ENCODE peak calls at places on chromosome 14, in seven cellular contexts. W is B cell, T is endothelial cell, G is NB4, S is GM23338, V is HCT116, K is fibroblast of lung. Q is an unnamed sample.

GRCh38 chr14:23045419-23046357 is 3.7 kb downstream of the PSMB11 start:
- DNase-seq in W (no peak), T (no peak), G (no peak), S (no peak), V (no peak), K (no peak), Q (no peak)

GRCh38 chr14:92173668-92174067 is 51.9 kb downstream of the CPSF2 start:
- DNase-seq in W (no peak), T (no peak), G (no peak), S (no peak), V (no peak), K (no peak), Q (no peak)

GRCh38 chr14:102390486-102390885 is 27.7 kb downstream of the TECPR2 start:
- DNase-seq in W (no peak), T (no peak), G (peak), S (no peak), V (no peak), K (peak), Q (no peak)

GRCh38 chr14:69580009-69580577 is 5.4 kb upstream of the CCDC177 start:
- DNase-seq in W (no peak), T (peak), G (peak), S (peak), V (peak), K (peak), Q (no peak)

GRCh38 chr14:77318006-77318553 is 2.6 kb downstream of the POMT2 start:
- DNase-seq in W (no peak), T (no peak), G (no peak), S (no peak), V (no peak), K (no peak), Q (no peak)

GRCh38 chr14:61076531-61076930 is 95.5 kb downstream of the SLC38A6 start:
- DNase-seq in W (no peak), T (no peak), G (no peak), S (no peak), V (no peak), K (peak), Q (no peak)

GRCh38 chr14:91830777-91831176 is 36.6 kb downstream of the TC2N start:
- DNase-seq in W (no peak), T (no peak), G (no peak), S (peak), V (no peak), K (no peak), Q (no peak)

GRCh38 chr14:53953002-53953827 is 3.4 kb downstream of the BMP4 start:
- DNase-seq in W (no peak), T (peak), G (no peak), S (peak), V (no peak), K (peak), Q (peak)

GRCh38 chr14:36827861-36828260 is 166.2 kb downstream of the PAX9 start:
- DNase-seq in W (no peak), T (no peak), G (no peak), S (no peak), V (no peak), K (no peak), Q (no peak)

GRCh38 chr14:91145396-91146160 is 31.7 kb downstream of the DGLUCY start:
- DNase-seq in W (no peak), T (no peak), G (no peak), S (no peak), V (no peak), K (no peak), Q (no peak)

GRCh38 chr14:21102472-21103164 is 1.8 kb downstream of the TMEM253 start:
- DNase-seq in W (no peak), T (no peak), G (no peak), S (peak), V (no peak), K (no peak), Q (peak)

GRCh38 chr14:78207414-78207813 is 37.2 kb downstream of the NRXN3 start:
- DNase-seq in W (no peak), T (no peak), G (no peak), S (no peak), V (no peak), K (no peak), Q (no peak)

GRCh38 chr14:101972126-101972785 is 7.9 kb downstream of the DYNC1H1 start:
- DNase-seq in W (no peak), T (no peak), G (peak), S (peak), V (peak), K (peak), Q (no peak)

GRCh38 chr14:99055019-99055418 is 217.0 kb downstream of the BCL11B start:
- DNase-seq in W (no peak), T (no peak), G (no peak), S (no peak), V (no peak), K (no peak), Q (no peak)

GRCh38 chr14:91419044-91419397 is 1.4 kb upstream of the CCDC88C start:
- DNase-seq in W (no peak), T (no peak), G (no peak), S (no peak), V (no peak), K (no peak), Q (no peak)

GRCh38 chr14:85573406-85573805 is 43.5 kb downstream of the FLRT2 start:
- DNase-seq in W (no peak), T (no peak), G (no peak), S (no peak), V (no peak), K (no peak), Q (no peak)

GRCh38 chr14:96592591-96593388 is 90.6 kb downstream of the PAPOLA start:
- DNase-seq in W (peak), T (peak), G (no peak), S (peak), V (no peak), K (peak), Q (peak)

GRCh38 chr14:102325791-102326345 is 6.3 kb downstream of the ZNF839 start:
- DNase-seq in W (no peak), T (no peak), G (no peak), S (no peak), V (no peak), K (no peak), Q (no peak)

GRCh38 chr14:68506645-68507405 is 286.0 kb downstream of the ZFP36L1 start:
- DNase-seq in W (peak), T (no peak), G (no peak), S (no peak), V (no peak), K (no peak), Q (peak)

GRCh38 chr14:83993545-83993944 is 1536.4 kb upstream of the FLRT2 start:
- DNase-seq in W (no peak), T (no peak), G (no peak), S (no peak), V (no peak), K (peak), Q (no peak)

GRCh38 chr14:21399311-21399870 is 15.6 kb upstream of the SUPT16H start:
- DNase-seq in W (no peak), T (no peak), G (no peak), S (no peak), V (no peak), K (no peak), Q (no peak)

GRCh38 chr14:29310757-29311156 is 544.2 kb downstream of the FOXG1 start:
- DNase-seq in W (no peak), T (no peak), G (no peak), S (no peak), V (no peak), K (peak), Q (no peak)

GRCh38 chr14:91649930-91650329 is 82.0 kb downstream of the CATSPERB start:
- DNase-seq in W (peak), T (peak), G (peak), S (peak), V (peak), K (peak), Q (peak)

GRCh38 chr14:76551906-76552305 is 176.0 kb downstream of the ESRRB start:
- DNase-seq in W (no peak), T (no peak), G (no peak), S (peak), V (no peak), K (no peak), Q (no peak)

GRCh38 chr14:58772814-58773620 is 135.3 kb downstream of the DACT1 start:
- DNase-seq in W (no peak), T (no peak), G (no peak), S (peak), V (peak), K (no peak), Q (no peak)

GRCh38 chr14:76936483-76936882 is 92.0 kb downstream of the IRF2BPL start:
- DNase-seq in W (no peak), T (no peak), G (no peak), S (no peak), V (no peak), K (peak), Q (no peak)

GRCh38 chr14:87430810-87431209 is 562.2 kb downstream of the GALC start:
- DNase-seq in W (no peak), T (no peak), G (no peak), S (no peak), V (no peak), K (peak), Q (no peak)

GRCh38 chr14:95886366-95886765 is 9.7 kb downstream of the TUNAR start:
- DNase-seq in W (no peak), T (no peak), G (no peak), S (no peak), V (no peak), K (no peak), Q (no peak)

GRCh38 chr14:92373336-92373735 is 50.4 kb downstream of the SLC24A4 start:
- DNase-seq in W (no peak), T (no peak), G (no peak), S (no peak), V (no peak), K (no peak), Q (no peak)

GRCh38 chr14:82879949-82880535 is 1346.4 kb upstream of the SEL1L start:
- DNase-seq in W (no peak), T (no peak), G (no peak), S (no peak), V (no peak), K (no peak), Q (no peak)

GRCh38 chr14:96748371-96748770 is 48.8 kb upstream of the VRK1 start:
- DNase-seq in W (no peak), T (no peak), G (no peak), S (no peak), V (no peak), K (no peak), Q (no peak)

GRCh38 chr14:77580964-77581505 is 35.4 kb downstream of the SPTLC2 start:
- DNase-seq in W (no peak), T (no peak), G (no peak), S (no peak), V (no peak), K (peak), Q (peak)

GRCh38 chr14:96581902-96582640 is 79.9 kb downstream of the PAPOLA start:
- DNase-seq in W (no peak), T (no peak), G (no peak), S (peak), V (no peak), K (no peak), Q (no peak)

GRCh38 chr14:66369157-66369706 is 116.9 kb upstream of the CCDC196 start:
- DNase-seq in W (no peak), T (no peak), G (no peak), S (no peak), V (no peak), K (no peak), Q (no peak)

GRCh38 chr14:70934502-70935134 is 27.4 kb downstream of the PCNX1 start:
- DNase-seq in W (no peak), T (no peak), G (no peak), S (no peak), V (no peak), K (peak), Q (peak)

GRCh38 chr14:45526715-45527549 is 273.9 kb upstream of the MIS18BP1 start:
- DNase-seq in W (no peak), T (peak), G (peak), S (peak), V (peak), K (no peak), Q (peak)
- TF ChIP-seq CTCF in W (no peak), T (peak), G (peak), S (peak), V (peak), K (no peak), Q (peak)

DNA sequence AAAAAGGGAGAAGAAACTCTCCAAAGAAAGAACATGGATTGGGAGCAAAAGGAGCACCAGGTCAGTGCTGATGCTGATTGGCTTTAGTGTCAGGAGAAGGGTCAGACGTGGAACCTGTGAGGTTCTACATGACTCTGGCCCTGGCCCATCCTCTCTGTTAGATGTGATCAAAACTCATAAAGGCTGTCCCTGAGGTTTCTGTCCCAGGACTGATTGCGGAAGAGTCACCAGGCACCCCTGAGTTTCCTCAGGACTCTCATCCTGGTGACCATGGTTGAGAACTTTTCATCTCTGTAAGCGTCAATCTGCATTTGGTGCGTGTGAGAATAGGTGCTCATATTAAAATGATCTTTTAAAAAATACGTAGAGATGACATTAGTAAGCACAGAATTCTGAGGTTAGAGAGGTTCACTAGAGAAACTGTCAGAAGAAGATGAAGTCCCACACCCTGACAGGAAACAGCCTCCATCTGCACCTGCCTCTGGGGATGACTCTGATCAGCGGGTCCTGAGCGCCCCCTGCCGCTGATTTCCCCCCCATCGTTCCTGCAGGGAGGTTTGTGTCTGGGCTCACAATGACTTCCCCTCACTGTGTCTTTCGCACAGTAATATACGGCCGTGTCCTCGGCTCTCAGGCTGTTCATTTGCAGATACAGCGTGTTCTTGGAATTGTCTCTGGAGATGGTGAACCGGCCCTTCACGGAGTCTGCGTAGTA is 741.8 kb downstream of the TMEM121 start:
- DNase-seq in W (peak), T (no peak), G (peak), S (no peak), V (no peak), K (no peak), Q (peak)
- TF ChIP-seq CTCF in W (peak), T (no peak), G (peak), S (no peak), V (no peak), K (no peak), Q (peak)

DNA sequence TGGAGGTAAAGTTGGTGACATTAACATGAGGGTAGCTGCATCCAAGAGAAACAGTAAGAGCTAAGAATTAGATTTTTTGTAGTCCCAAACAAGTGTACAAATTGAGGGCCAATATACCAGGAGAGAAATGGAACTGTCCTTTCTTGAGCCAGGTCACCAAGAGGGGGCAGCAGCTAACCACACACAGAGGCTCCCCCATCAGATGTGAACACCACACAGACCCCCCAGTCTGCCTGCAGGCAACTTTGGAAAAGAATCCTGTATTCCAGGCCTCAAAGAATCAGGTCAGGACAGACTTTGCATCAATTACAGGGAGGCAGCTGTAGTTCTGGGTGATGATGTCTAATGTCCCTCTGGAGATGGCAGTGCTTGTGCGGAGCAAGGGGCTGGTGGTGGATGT is 77.9 kb downstream of the SPTB start:
- DNase-seq in W (no peak), T (peak), G (peak), S (peak), V (no peak), K (no peak), Q (peak)
- TF ChIP-seq CTCF in W (no peak), T (peak), G (peak), S (peak), V (peak), K (peak), Q (peak)

DNA sequence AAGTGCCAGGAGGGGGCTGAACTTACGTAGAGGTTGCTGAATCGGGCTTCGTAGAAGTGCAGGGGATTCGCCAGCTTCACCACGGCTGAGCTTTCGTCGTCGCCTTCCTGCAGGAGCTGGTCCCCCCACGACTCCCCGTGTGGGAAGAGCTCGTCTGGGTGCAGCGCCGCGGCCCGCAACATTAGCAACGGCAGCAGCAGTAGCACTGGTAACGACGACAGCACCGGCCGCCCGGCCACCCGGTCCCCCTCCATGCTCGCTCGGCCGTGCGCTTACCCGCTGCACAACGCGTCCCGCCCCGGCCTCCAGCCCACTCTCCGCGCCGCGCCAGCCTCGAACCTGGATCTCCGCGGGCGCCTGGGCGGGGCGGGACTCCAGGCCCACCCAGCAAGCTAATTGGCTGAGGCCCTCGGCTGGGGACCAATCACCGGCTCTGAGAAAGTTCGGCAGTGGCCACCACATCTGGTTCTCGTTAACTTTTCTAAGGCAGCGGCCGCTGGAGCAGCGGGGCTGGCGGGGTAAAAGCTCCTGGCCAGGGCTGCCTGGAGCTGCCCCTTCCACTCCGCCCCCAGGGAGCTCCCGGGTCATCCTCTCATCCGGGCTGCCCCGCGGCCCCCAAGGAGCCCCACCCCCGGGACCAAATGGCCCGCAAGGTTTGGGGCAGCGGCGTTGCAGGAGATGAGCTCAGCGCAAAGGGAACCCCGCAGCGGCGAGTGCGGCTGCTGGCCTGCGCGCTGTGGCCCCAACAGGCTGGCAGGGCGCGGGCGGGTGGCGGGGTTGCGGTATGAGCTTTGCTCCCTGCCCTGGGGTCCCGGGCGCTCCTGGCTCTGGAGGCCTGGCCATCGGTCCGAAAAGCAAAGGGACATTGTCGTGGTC is at the start of gene NID2:
- DNase-seq in W (peak), T (peak), G (no peak), S (peak), V (no peak), K (peak), Q (peak)
- TF ChIP-seq CTCF in W (no peak), T (no peak), G (no peak), S (no peak), V (no peak), K (no peak), Q (no peak)